ENCODE peak calls at places on chromosomes 4 and X, in ten cellular contexts. H, U, R, A, P, W, Q, B, T and Y are unnamed samples.

GRCh38 chr4:143700420-143701352 is at the start of gene FREM3:
- DNase-seq in H (no peak), U (no peak), R (no peak), A (peak), P (no peak), W (peak), Q (peak), B (peak), T (peak), Y (peak)

GRCh38 chr4:14196141-14196540 is 568.6 kb upstream of the BOD1L1 start:
- DNase-seq in H (peak), U (no peak), R (peak), A (no peak), P (no peak), W (peak), Q (peak), B (peak), T (peak), Y (no peak)

GRCh38 chr4:109332926-109333464 is 30.5 kb upstream of the COL25A1 start:
- DNase-seq in H (no peak), U (no peak), R (peak), A (no peak), P (no peak), W (peak), Q (peak), B (no peak), T (peak), Y (peak)

GRCh38 chr4:116024954-116025708 is 911.7 kb upstream of the NDST4 start:
- DNase-seq in H (no peak), U (no peak), R (no peak), A (no peak), P (no peak), W (no peak), Q (no peak), B (no peak), T (no peak), Y (no peak)

GRCh38 chr4:152606800-152607577 is 71.1 kb upstream of the FBXW7 start:
- DNase-seq in H (no peak), U (no peak), R (no peak), A (no peak), P (no peak), W (no peak), Q (peak), B (no peak), T (no peak), Y (no peak)

GRCh38 chr4:3791910-3792542 is 25.8 kb downstream of the ADRA2C start:
- DNase-seq in H (peak), U (no peak), R (peak), A (no peak), P (no peak), W (peak), Q (peak), B (peak), T (peak), Y (peak)

GRCh38 chr4:177119021-177119461 is 190.6 kb upstream of the NEIL3 start:
- DNase-seq in H (no peak), U (no peak), R (no peak), A (no peak), P (no peak), W (no peak), Q (no peak), B (no peak), T (no peak), Y (no peak)

GRCh38 chrX:134526399-134526798 is 66.4 kb downstream of the HPRT1 start:
- DNase-seq in H (no peak), U (no peak), R (no peak), A (no peak), P (no peak), W (no peak), Q (no peak), B (no peak), T (no peak), Y (no peak)

GRCh38 chr4:177066746-177067145 is 242.9 kb upstream of the NEIL3 start:
- DNase-seq in H (no peak), U (no peak), R (no peak), A (no peak), P (no peak), W (no peak), Q (no peak), B (no peak), T (no peak), Y (no peak)

GRCh38 chr4:123449780-123450179 is 53.2 kb downstream of the SPRY1 start:
- DNase-seq in H (no peak), U (no peak), R (no peak), A (no peak), P (no peak), W (peak), Q (peak), B (peak), T (no peak), Y (peak)

GRCh38 chrX:72297953-72298730 is 7.6 kb downstream of the CITED1 start:
- DNase-seq in H (no peak), U (no peak), R (no peak), A (no peak), P (no peak), W (peak), Q (no peak), B (peak), T (peak), Y (peak)

GRCh38 chr4:6221851-6222760 is 21.8 kb upstream of the JAKMIP1 start:
- DNase-seq in H (peak), U (no peak), R (peak), A (no peak), P (peak), W (peak), Q (no peak), B (peak), T (peak), Y (peak)

GRCh38 chr4:114599231-114600065 is 841 bp downstream of the UGT8 start:
- DNase-seq in H (no peak), U (no peak), R (peak), A (no peak), P (no peak), W (no peak), Q (no peak), B (peak), T (peak), Y (no peak)

GRCh38 chr4:82099863-82100579 is 273.8 kb downstream of the HNRNPD start:
- DNase-seq in H (no peak), U (no peak), R (no peak), A (no peak), P (no peak), W (no peak), Q (no peak), B (peak), T (no peak), Y (no peak)

GRCh38 chrX:69068295-69069085 is 96.8 kb downstream of the PJA1 start:
- DNase-seq in H (no peak), U (no peak), R (no peak), A (no peak), P (no peak), W (no peak), Q (no peak), B (no peak), T (no peak), Y (no peak)

GRCh38 chr4:6909970-6910339 is 329 bp downstream of the TBC1D14 start:
- DNase-seq in H (peak), U (no peak), R (no peak), A (no peak), P (peak), W (peak), Q (no peak), B (no peak), T (no peak), Y (no peak)

GRCh38 chr4:70831293-70831692 is 8.4 kb downstream of the GRSF1 start:
- DNase-seq in H (no peak), U (no peak), R (no peak), A (no peak), P (no peak), W (no peak), Q (no peak), B (no peak), T (no peak), Y (no peak)

GRCh38 chr4:70080205-70080604 is 30.0 kb downstream of the HTN1 start:
- DNase-seq in H (no peak), U (no peak), R (peak), A (no peak), P (no peak), W (no peak), Q (no peak), B (no peak), T (no peak), Y (no peak)

GRCh38 chr4:118327554-118328241 is 25.1 kb downstream of the PRSS12 start:
- DNase-seq in H (no peak), U (no peak), R (no peak), A (no peak), P (no peak), W (no peak), Q (no peak), B (no peak), T (no peak), Y (no peak)

GRCh38 chrX:45765726-45766125 is 565.0 kb upstream of the DIPK2B start:
- DNase-seq in H (no peak), U (no peak), R (no peak), A (no peak), P (no peak), W (no peak), Q (no peak), B (no peak), T (no peak), Y (no peak)

GRCh38 chrX:151398346-151398745 is 1.3 kb downstream of the VMA21 start:
- DNase-seq in H (no peak), U (no peak), R (no peak), A (no peak), P (no peak), W (no peak), Q (no peak), B (no peak), T (no peak), Y (no peak)

GRCh38 chr4:174207370-174207769 is 76.1 kb downstream of the FBXO8 start:
- DNase-seq in H (no peak), U (no peak), R (no peak), A (no peak), P (no peak), W (no peak), Q (no peak), B (no peak), T (no peak), Y (no peak)